ENCODE peak calls at places on chromosomes 12 and 14, in four cellular contexts. J is endothelial cell, W is right lobe of liver, G is GM12865. T is an unnamed sample.

GRCh38 chr12:102023343-102023930 is 38.4 kb downstream of the WASHC3 start:
- DNase-seq in J (no peak), W (no peak), G (no peak), T (no peak)

GRCh38 chr14:22375321-22375930 is 213.6 kb downstream of the DAD1 start:
- DNase-seq in J (peak; percentile 38), W (no peak), G (peak; percentile 66), T (no peak)

GRCh38 chr12:79422060-79422812 is 268.5 kb downstream of the PAWR start:
- DNase-seq in J (no peak), W (no peak), G (no peak), T (no peak)

GRCh38 chr12:76790564-76791552 is 26.9 kb downstream of the ZDHHC17 start:
- DNase-seq in J (no peak), W (no peak), G (peak; percentile 25), T (no peak)

GRCh38 chr14:80135305-80136088 is 75.8 kb downstream of the DIO2 start:
- DNase-seq in J (no peak), W (no peak), G (no peak), T (no peak)

GRCh38 chr14:99737451-99737951 is 53.4 kb downstream of the CYP46A1 start:
- DNase-seq in J (no peak), W (peak; percentile 60), G (no peak), T (no peak)

GRCh38 chr12:62700091-62700490 is 233.5 kb downstream of the MON2 start:
- DNase-seq in J (no peak), W (no peak), G (no peak), T (no peak)

GRCh38 chr12:89571481-89572190 is 45.8 kb upstream of the POC1B start:
- DNase-seq in J (no peak), W (no peak), G (no peak), T (no peak)

GRCh38 chr12:54012631-54013398 is 4.0 kb downstream of the HOXC8 start:
- DNase-seq in J (no peak), W (no peak), G (no peak), T (no peak)

GRCh38 chr12:123773375-123773774 is 11.3 kb downstream of the DNAH10 start:
- DNase-seq in J (no peak), W (no peak), G (no peak), T (no peak)
- TF ChIP-seq CTCF in J (no peak), W (no peak), G (no peak), T (no peak)

GRCh38 chr12:4308334-4308960 is 12.6 kb upstream of the TIGAR start:
- DNase-seq in J (no peak), W (no peak), G (no peak), T (no peak)

GRCh38 chr12:4307593-4308333 is 13.2 kb upstream of the TIGAR start:
- DNase-seq in J (peak; percentile 75), W (peak; percentile 70), G (peak; percentile 42), T (peak; percentile 78)

GRCh38 chr12:4312251-4312650 is 8.8 kb upstream of the TIGAR start:
- DNase-seq in J (no peak), W (no peak), G (no peak), T (no peak)
- TF ChIP-seq CTCF in J (no peak), W (no peak), G (no peak), T (no peak)

DNA sequence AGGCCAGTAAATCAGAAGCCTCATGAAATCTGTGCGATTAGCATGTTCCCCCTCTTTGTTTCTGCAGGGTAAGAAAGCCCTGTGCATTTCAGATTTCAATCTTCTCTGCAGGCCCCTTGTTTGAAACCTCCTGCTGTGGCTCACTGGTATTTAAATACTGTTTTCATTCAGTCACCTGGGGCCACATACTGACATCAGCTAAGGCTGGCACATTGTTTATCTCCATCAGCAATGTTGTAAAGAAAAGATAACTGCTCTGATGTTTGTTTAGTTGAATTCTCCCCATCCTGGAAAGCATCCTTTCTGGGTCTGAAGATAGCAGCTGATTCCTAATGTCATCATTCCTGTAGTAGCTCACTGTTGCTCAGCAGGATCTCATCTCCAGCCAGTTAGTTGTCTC is 554.9 kb downstream of the NRXN3 start:
- DNase-seq in J (no peak), W (no peak), G (no peak), T (no peak)
- TF ChIP-seq CTCF in J (no peak), W (no peak), G (no peak), T (no peak)

GRCh38 chr12:97404549-97404948 is 58.1 kb upstream of the RMST start:
- DNase-seq in J (peak; percentile 64), W (no peak), G (peak; percentile 69), T (peak; percentile 59)
- TF ChIP-seq CTCF in J (peak; percentile 89), W (peak; percentile 68), G (peak; percentile 78), T (peak; percentile 89)

GRCh38 chr12:32400114-32400672 is 835 bp downstream of the FGD4 start:
- DNase-seq in J (peak; percentile 15), W (no peak), G (no peak), T (no peak)

GRCh38 chr12:32400866-32401265 is 1.5 kb downstream of the FGD4 start:
- DNase-seq in J (no peak), W (no peak), G (no peak), T (no peak)

GRCh38 chr12:32399045-32399372 is 349 bp upstream of the FGD4 start:
- DNase-seq in J (no peak), W (no peak), G (no peak), T (no peak)

GRCh38 chr12:32399373-32400113 is at the start of gene FGD4:
- DNase-seq in J (peak; percentile 81), W (peak; percentile 96), G (peak; percentile 73), T (peak; percentile 86)

GRCh38 chr12:32402170-32402569 is 2.8 kb downstream of the FGD4 start:
- DNase-seq in J (no peak), W (no peak), G (no peak), T (no peak)
- TF ChIP-seq CTCF in J (no peak), W (no peak), G (no peak), T (no peak)

DNA sequence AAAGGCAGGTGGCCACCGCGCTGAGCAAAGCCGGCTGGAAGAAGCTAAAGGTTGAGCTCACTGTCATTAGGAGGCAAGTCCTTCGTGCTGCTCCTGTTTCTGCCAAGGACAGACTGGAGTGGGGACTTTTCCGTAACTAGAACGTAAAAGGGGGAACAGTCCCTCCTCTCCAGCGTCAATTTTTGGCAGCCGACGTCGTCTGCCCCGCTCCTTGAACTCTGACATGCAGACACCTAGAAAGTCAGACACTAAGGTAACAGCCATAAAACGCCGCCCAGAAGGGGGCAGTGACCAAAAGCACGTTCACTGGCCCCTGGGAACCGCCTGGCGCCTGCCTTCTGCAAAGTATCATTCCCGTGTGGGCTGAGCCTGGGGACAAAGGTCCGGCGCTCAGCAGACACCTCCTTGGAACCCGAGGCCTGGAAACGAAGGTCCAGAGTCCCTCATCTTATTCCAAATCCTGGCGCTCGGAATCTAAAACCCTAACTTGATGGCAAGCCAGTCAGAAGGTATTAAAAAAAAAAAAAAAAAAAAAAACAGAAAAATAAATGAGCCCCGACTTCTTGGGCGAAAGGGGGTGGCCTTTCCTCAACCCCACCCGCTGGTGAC is 1.1 kb upstream of the LRP1 start:
- DNase-seq in J (peak; percentile 63), W (peak; percentile 94), G (peak; percentile 42), T (peak; percentile 73)
- TF ChIP-seq CTCF in J (no peak), W (peak; percentile 35), G (peak; percentile 23), T (no peak)

GRCh38 chr12:64525461-64526160 is 73.7 kb downstream of the TBK1 start:
- DNase-seq in J (no peak), W (no peak), G (no peak), T (no peak)
- TF ChIP-seq CTCF in J (no peak), W (no peak), G (no peak), T (no peak)

GRCh38 chr14:68716698-68717097 is 76.2 kb downstream of the ZFP36L1 start:
- DNase-seq in J (no peak), W (no peak), G (no peak), T (no peak)

GRCh38 chr14:68712703-68713370 is 80.0 kb downstream of the ZFP36L1 start:
- DNase-seq in J (no peak), W (no peak), G (no peak), T (no peak)

GRCh38 chr14:68713782-68714181 is 79.1 kb downstream of the ZFP36L1 start:
- DNase-seq in J (no peak), W (no peak), G (no peak), T (no peak)

GRCh38 chr14:68718033-68718725 is 74.7 kb downstream of the ZFP36L1 start:
- DNase-seq in J (no peak), W (no peak), G (peak; percentile 33), T (no peak)

DNA sequence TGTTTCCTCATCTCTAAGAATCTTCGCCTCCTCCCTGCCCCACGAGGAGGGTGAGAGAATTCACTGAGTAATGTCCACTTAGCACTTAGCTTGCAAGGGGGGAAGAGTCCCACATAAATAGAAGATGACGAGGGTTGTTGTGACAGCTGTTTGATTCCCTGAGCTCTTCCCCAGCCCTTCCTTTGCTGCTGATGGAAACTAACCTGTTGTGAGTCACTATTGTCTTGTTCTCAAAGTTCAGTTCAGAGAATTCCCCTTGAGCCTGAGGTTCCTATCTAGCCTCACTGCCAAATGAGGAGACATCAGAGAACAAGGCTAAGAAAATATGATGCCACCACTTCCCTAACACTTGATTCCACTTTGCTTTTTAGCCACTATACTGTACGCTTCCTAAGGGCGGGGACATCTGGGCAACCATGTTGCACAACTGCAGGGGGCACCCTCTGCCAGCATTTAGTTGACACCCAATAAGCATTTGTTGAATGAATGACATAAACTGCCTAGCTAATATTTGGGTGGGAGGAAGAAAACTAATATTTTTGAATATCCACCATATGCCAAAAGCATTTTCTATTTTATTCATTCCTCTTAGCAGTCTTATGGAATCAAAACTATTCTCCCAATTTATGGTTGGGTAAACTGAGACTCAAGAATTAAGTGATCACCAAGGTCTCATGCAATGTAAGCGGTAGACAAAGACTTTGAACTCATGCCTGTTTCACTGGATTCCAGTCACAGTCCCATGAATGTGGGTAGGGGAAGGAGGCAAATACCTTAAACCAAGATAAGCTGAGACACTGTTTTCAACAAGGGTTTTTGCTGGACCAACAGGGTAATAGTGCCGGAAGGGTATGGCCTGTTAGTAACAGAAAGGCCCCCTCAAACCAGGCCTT is 77.6 kb downstream of the ZFP36L1 start:
- DNase-seq in J (no peak), W (no peak), G (no peak), T (no peak)
- TF ChIP-seq CTCF in J (no peak), W (no peak), G (no peak), T (no peak)

DNA sequence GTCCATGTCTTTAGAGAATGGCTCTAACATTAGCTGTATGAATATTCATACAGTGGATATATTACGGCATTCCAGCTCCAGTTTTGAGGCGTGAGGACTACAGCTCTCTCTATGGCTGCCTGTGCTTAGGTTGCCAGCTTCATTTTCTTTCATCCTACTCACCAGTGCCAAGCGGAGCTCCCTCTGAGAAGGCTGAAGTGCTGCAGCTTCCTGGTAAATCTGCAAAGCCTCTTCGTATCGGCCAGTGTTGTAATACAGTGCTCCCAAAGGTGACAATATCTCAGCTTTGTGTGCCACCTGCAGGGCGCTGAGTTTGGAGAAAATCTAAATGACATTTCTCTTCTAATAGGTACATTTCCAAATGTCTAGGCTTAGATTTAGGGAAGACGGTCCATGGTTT is 19.8 kb upstream of the OVCH1 start:
- DNase-seq in J (no peak), W (no peak), G (peak; percentile 7), T (no peak)
- TF ChIP-seq CTCF in J (no peak), W (peak; percentile 67), G (peak; percentile 3), T (no peak)

DNA sequence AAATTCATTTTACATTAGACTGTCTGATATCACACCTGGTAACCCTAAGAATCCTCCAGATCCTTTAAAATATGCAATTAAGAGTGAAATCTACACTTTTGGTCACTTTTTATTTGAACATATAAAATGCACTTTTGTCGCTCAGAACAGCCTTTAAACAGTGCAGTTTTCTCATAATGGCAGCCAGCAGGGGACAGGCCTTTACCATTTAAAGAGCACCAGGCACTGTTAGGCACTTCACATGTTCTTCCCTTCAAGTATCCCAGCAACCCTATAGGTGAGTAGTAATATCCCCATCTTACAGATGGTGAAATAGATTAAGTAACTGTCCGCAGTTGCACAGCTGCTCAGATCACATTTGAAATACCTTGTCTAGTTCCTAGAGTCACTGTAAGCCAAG is 11.3 kb upstream of the SAMD4A start:
- DNase-seq in J (no peak), W (no peak), G (no peak), T (no peak)
- TF ChIP-seq CTCF in J (no peak), W (no peak), G (no peak), T (no peak)